ENCODE peak calls at places on chromosomes 11 and 22, in nine cellular contexts. G, P, E, H, M, D, A, L and W are unnamed samples.
A peak's percentile ranks its signal among the peaks of the same experiment; 100 is the strongest.

GRCh38 chr22:23749747-23750373 is 1.1 kb downstream of the ZNF70 start:
- DNase-seq in G (no peak), P (no peak), E (no peak), H (no peak), M (no peak), D (peak; percentile 64), A (no peak), L (no peak), W (no peak)

GRCh38 chr11:62981743-62982142 is 3.0 kb downstream of the SLC22A6 start:
- DNase-seq in G (no peak), P (peak; percentile 52), E (no peak), H (no peak), M (no peak), D (peak; percentile 15), A (no peak), L (no peak), W (peak; percentile 76)

GRCh38 chr11:86508604-86509471 is 134.2 kb downstream of the CCDC81 start:
- DNase-seq in G (no peak), P (no peak), E (no peak), H (peak; percentile 28), M (no peak), D (no peak), A (no peak), L (peak; percentile 39), W (no peak)

GRCh38 chr11:65471410-65471762 is 27.5 kb upstream of the MALAT1 start:
- DNase-seq in G (peak; percentile 77), P (peak; percentile 78), E (no peak), H (no peak), M (peak; percentile 86), D (peak; percentile 77), A (no peak), L (peak; percentile 62), W (peak; percentile 87)

GRCh38 chr22:18060646-18061620 is 16.9 kb upstream of the PEX26 start:
- DNase-seq in G (peak; percentile 47), P (no peak), E (no peak), H (no peak), M (no peak), D (no peak), A (no peak), L (no peak), W (no peak)

GRCh38 chr22:39818050-39818449 is 75.5 kb downstream of the ENTHD1 start:
- DNase-seq in G (no peak), P (no peak), E (no peak), H (no peak), M (no peak), D (no peak), A (no peak), L (peak; percentile 59), W (peak; percentile 56)

GRCh38 chr11:78371221-78371899 is 46.3 kb downstream of the GAB2 start:
- DNase-seq in G (no peak), P (no peak), E (no peak), H (no peak), M (no peak), D (peak; percentile 58), A (no peak), L (no peak), W (no peak)

GRCh38 chr22:23325183-23325582 is 144.9 kb downstream of the BCR start:
- DNase-seq in G (no peak), P (peak; percentile 46), E (no peak), H (no peak), M (no peak), D (no peak), A (no peak), L (no peak), W (no peak)

GRCh38 chr11:66002648-66003225 is 434 bp downstream of the BANF1 start:
- DNase-seq in G (peak; percentile 69), P (peak; percentile 39), E (no peak), H (no peak), M (no peak), D (no peak), A (no peak), L (peak; percentile 37), W (peak; percentile 62)

GRCh38 chr11:88405853-88406252 is 68.3 kb upstream of the CTSC start:
- DNase-seq in G (no peak), P (no peak), E (no peak), H (no peak), M (no peak), D (no peak), A (no peak), L (no peak), W (no peak)

GRCh38 chr11:98365185-98365584 is 655.6 kb upstream of the CNTN5 start:
- DNase-seq in G (no peak), P (no peak), E (no peak), H (no peak), M (no peak), D (no peak), A (no peak), L (no peak), W (no peak)

GRCh38 chr11:89220684-89221339 is 43.1 kb downstream of the TYR start:
- DNase-seq in G (no peak), P (peak; percentile 66), E (no peak), H (no peak), M (no peak), D (no peak), A (no peak), L (no peak), W (no peak)

GRCh38 chr11:105220175-105220574 is 80.6 kb upstream of the CARD18 start:
- DNase-seq in G (no peak), P (no peak), E (no peak), H (no peak), M (no peak), D (peak; percentile 55), A (no peak), L (no peak), W (no peak)

GRCh38 chr11:5204787-5205186 is 4.3 kb upstream of the OR51V1 start:
- DNase-seq in G (no peak), P (peak; percentile 81), E (no peak), H (peak; percentile 38), M (no peak), D (peak; percentile 53), A (no peak), L (peak; percentile 65), W (no peak)

GRCh38 chr11:19419021-19419750 is 178.4 kb upstream of the E2F8 start:
- DNase-seq in G (no peak), P (peak; percentile 13), E (no peak), H (no peak), M (no peak), D (no peak), A (no peak), L (peak; percentile 15), W (no peak)

GRCh38 chr22:37632174-37633081 is 7.0 kb upstream of the SH3BP1 start:
- DNase-seq in G (no peak), P (no peak), E (no peak), H (no peak), M (no peak), D (no peak), A (no peak), L (no peak), W (no peak)

GRCh38 chr22:49869855-49870712 is 16.4 kb downstream of the ZBED4 start:
- DNase-seq in G (no peak), P (no peak), E (no peak), H (no peak), M (no peak), D (no peak), A (peak; percentile 63), L (no peak), W (no peak)

GRCh38 chr11:111540921-111541208 is 345 bp downstream of the LAYN start:
- DNase-seq in G (no peak), P (no peak), E (no peak), H (no peak), M (no peak), D (no peak), A (no peak), L (no peak), W (no peak)

GRCh38 chr11:102709211-102709980 is 3.8 kb upstream of the MMP27 start:
- DNase-seq in G (no peak), P (no peak), E (no peak), H (no peak), M (no peak), D (no peak), A (no peak), L (peak; percentile 13), W (no peak)

GRCh38 chr11:107744736-107745135 is 32.9 kb upstream of the SLN start:
- DNase-seq in G (no peak), P (no peak), E (no peak), H (no peak), M (no peak), D (no peak), A (no peak), L (no peak), W (no peak)